ENCODE peak calls at places on chromosomes 11 and 22, in eight cellular contexts. D is H54, P is T-helper 17 cell, H is kidney tubule cell, B is HCEC 1CT, K is ACHN, V is lower lobe of right lung, R is GM13976. Z is an unnamed sample.

GRCh38 chr22:30425616-30426394 is at the start of gene MTFP1:
- DNase-seq in D (no peak), P (peak), H (peak), B (peak), K (peak), V (peak), R (peak), Z (peak)

GRCh38 chr11:96875772-96876171 is 486.0 kb downstream of the JRKL start:
- DNase-seq in D (no peak), P (no peak), H (no peak), B (peak), K (no peak), V (no peak), R (no peak), Z (no peak)

GRCh38 chr11:43542734-43543133 is 137.8 kb upstream of the HSD17B12 start:
- DNase-seq in D (no peak), P (no peak), H (peak), B (no peak), K (no peak), V (no peak), R (no peak), Z (no peak)

GRCh38 chr11:12137938-12138731 is 27.7 kb downstream of the MICAL2 start:
- DNase-seq in D (peak), P (no peak), H (peak), B (peak), K (peak), V (no peak), R (no peak), Z (peak)

GRCh38 chr22:20055654-20056053 is 24.4 kb upstream of the DGCR8 start:
- DNase-seq in D (no peak), P (no peak), H (no peak), B (no peak), K (no peak), V (no peak), R (no peak), Z (no peak)

GRCh38 chr11:75508051-75508561 is 17.6 kb downstream of the GDPD5 start:
- DNase-seq in D (no peak), P (peak), H (no peak), B (no peak), K (no peak), V (no peak), R (no peak), Z (no peak)

GRCh38 chr11:44690651-44691050 is 36.1 kb upstream of the TSPAN18 start:
- DNase-seq in D (no peak), P (no peak), H (no peak), B (no peak), K (no peak), V (no peak), R (no peak), Z (no peak)

GRCh38 chr22:45785458-45785857 is 113.8 kb downstream of the ATXN10 start:
- DNase-seq in D (no peak), P (no peak), H (peak), B (peak), K (peak), V (no peak), R (no peak), Z (no peak)

GRCh38 chr11:111923951-111924350 is 5.2 kb downstream of the C11orf52 start:
- DNase-seq in D (no peak), P (no peak), H (no peak), B (no peak), K (no peak), V (no peak), R (no peak), Z (no peak)

GRCh38 chr11:63680842-63681207 is 475 bp upstream of the RTN3 start:
- DNase-seq in D (no peak), P (no peak), H (no peak), B (no peak), K (peak), V (no peak), R (peak), Z (no peak)

GRCh38 chr22:18060646-18061620 is 16.9 kb upstream of the PEX26 start:
- DNase-seq in D (no peak), P (no peak), H (peak), B (peak), K (peak), V (no peak), R (no peak), Z (peak)

GRCh38 chr22:45945621-45946020 is 31.3 kb downstream of the WNT7B start:
- DNase-seq in D (no peak), P (no peak), H (no peak), B (no peak), K (no peak), V (no peak), R (no peak), Z (no peak)

GRCh38 chr11:37861671-37862070 is 1263.6 kb upstream of the RAG2 start:
- DNase-seq in D (no peak), P (no peak), H (no peak), B (no peak), K (no peak), V (no peak), R (no peak), Z (no peak)

GRCh38 chr22:37703906-37704305 is 7.1 kb downstream of the TRIOBP start:
- DNase-seq in D (no peak), P (no peak), H (no peak), B (no peak), K (no peak), V (no peak), R (no peak), Z (no peak)

GRCh38 chr11:120432056-120433018 is 79.2 kb upstream of the GRIK4 start:
- DNase-seq in D (peak), P (no peak), H (peak), B (peak), K (peak), V (no peak), R (no peak), Z (no peak)

Z was measured in upper lobe of right lung.